ENCODE peak calls at places on chromosomes 4 and X, in nine cellular contexts. One of them, this sample, is unnamed.

GRCh38 chr4:55445921-55446577 is 50.3 kb downstream of the TMEM165 start:
- DNase-seq in SHP77: no peak
- DNase-seq in K562: no peak
- DNase-seq in lower leg skin: no peak
- DNase-seq in adipocyte: no peak
- DNase-seq in right cardiac atrium: no peak
- DNase-seq in T-helper 9 cell: no peak
- DNase-seq in stimulated activated CD8-positive, alpha-beta memory T cell treated with anti-CD3 and anti-CD28 coated beads, Interleukin-4, amount 100 ng/mL, for 48 hours: no peak
- DNase-seq in GM12891: no peak
- DNase-seq in this sample: peak

GRCh38 chr4:162352580-162353107 is 188.8 kb upstream of the FSTL5 start:
- DNase-seq in SHP77: no peak
- DNase-seq in K562: no peak
- DNase-seq in lower leg skin: no peak
- DNase-seq in adipocyte: no peak
- DNase-seq in right cardiac atrium: no peak
- DNase-seq in T-helper 9 cell: no peak
- DNase-seq in stimulated activated CD8-positive, alpha-beta memory T cell treated with anti-CD3 and anti-CD28 coated beads, Interleukin-4, amount 100 ng/mL, for 48 hours: no peak
- DNase-seq in GM12891: no peak
- DNase-seq in this sample: no peak

GRCh38 chrX:75155830-75156525 is at the start of gene ABCB7:
- DNase-seq in SHP77: peak
- DNase-seq in K562: peak
- DNase-seq in lower leg skin: peak
- DNase-seq in adipocyte: peak
- DNase-seq in right cardiac atrium: peak
- DNase-seq in T-helper 9 cell: peak
- DNase-seq in stimulated activated CD8-positive, alpha-beta memory T cell treated with anti-CD3 and anti-CD28 coated beads, Interleukin-4, amount 100 ng/mL, for 48 hours: peak
- DNase-seq in GM12891: peak
- DNase-seq in this sample: peak

GRCh38 chr4:113822555-113823290 is 61.2 kb upstream of the CAMK2D start:
- DNase-seq in SHP77: no peak
- DNase-seq in K562: no peak
- DNase-seq in lower leg skin: no peak
- DNase-seq in adipocyte: no peak
- DNase-seq in right cardiac atrium: no peak
- DNase-seq in T-helper 9 cell: no peak
- DNase-seq in stimulated activated CD8-positive, alpha-beta memory T cell treated with anti-CD3 and anti-CD28 coated beads, Interleukin-4, amount 100 ng/mL, for 48 hours: no peak
- DNase-seq in GM12891: no peak
- DNase-seq in this sample: no peak

GRCh38 chr4:40586034-40586433 is 43.6 kb downstream of the RBM47 start:
- DNase-seq in SHP77: no peak
- DNase-seq in K562: no peak
- DNase-seq in lower leg skin: no peak
- DNase-seq in adipocyte: no peak
- DNase-seq in right cardiac atrium: no peak
- DNase-seq in T-helper 9 cell: no peak
- DNase-seq in stimulated activated CD8-positive, alpha-beta memory T cell treated with anti-CD3 and anti-CD28 coated beads, Interleukin-4, amount 100 ng/mL, for 48 hours: no peak
- DNase-seq in GM12891: no peak
- DNase-seq in this sample: no peak

GRCh38 chr4:159390648-159391047 is 287.8 kb downstream of the RAPGEF2 start:
- DNase-seq in SHP77: no peak
- DNase-seq in K562: no peak
- DNase-seq in lower leg skin: no peak
- DNase-seq in adipocyte: peak
- DNase-seq in right cardiac atrium: no peak
- DNase-seq in T-helper 9 cell: no peak
- DNase-seq in stimulated activated CD8-positive, alpha-beta memory T cell treated with anti-CD3 and anti-CD28 coated beads, Interleukin-4, amount 100 ng/mL, for 48 hours: no peak
- DNase-seq in GM12891: no peak
- DNase-seq in this sample: peak

GRCh38 chrX:4661771-4662170 is 948.3 kb upstream of the PRKX start:
- DNase-seq in SHP77: no peak
- DNase-seq in K562: no peak
- DNase-seq in lower leg skin: no peak
- DNase-seq in adipocyte: no peak
- DNase-seq in right cardiac atrium: no peak
- DNase-seq in T-helper 9 cell: no peak
- DNase-seq in stimulated activated CD8-positive, alpha-beta memory T cell treated with anti-CD3 and anti-CD28 coated beads, Interleukin-4, amount 100 ng/mL, for 48 hours: no peak
- DNase-seq in GM12891: no peak
- DNase-seq in this sample: no peak

GRCh38 chrX:105190252-105190853 is 30.1 kb downstream of the TEX13A start:
- DNase-seq in SHP77: no peak
- DNase-seq in K562: peak
- DNase-seq in lower leg skin: no peak
- DNase-seq in adipocyte: peak
- DNase-seq in right cardiac atrium: no peak
- DNase-seq in T-helper 9 cell: no peak
- DNase-seq in stimulated activated CD8-positive, alpha-beta memory T cell treated with anti-CD3 and anti-CD28 coated beads, Interleukin-4, amount 100 ng/mL, for 48 hours: peak
- DNase-seq in GM12891: no peak
- DNase-seq in this sample: peak

GRCh38 chr4:185711764-185712163 is 100.2 kb downstream of the SORBS2 start:
- DNase-seq in SHP77: no peak
- DNase-seq in K562: no peak
- DNase-seq in lower leg skin: no peak
- DNase-seq in adipocyte: peak
- DNase-seq in right cardiac atrium: no peak
- DNase-seq in T-helper 9 cell: no peak
- DNase-seq in stimulated activated CD8-positive, alpha-beta memory T cell treated with anti-CD3 and anti-CD28 coated beads, Interleukin-4, amount 100 ng/mL, for 48 hours: no peak
- DNase-seq in GM12891: no peak
- DNase-seq in this sample: peak

GRCh38 chr4:159129822-159130550 is 27.1 kb downstream of the RAPGEF2 start:
- DNase-seq in SHP77: no peak
- DNase-seq in K562: no peak
- DNase-seq in lower leg skin: no peak
- DNase-seq in adipocyte: no peak
- DNase-seq in right cardiac atrium: no peak
- DNase-seq in T-helper 9 cell: no peak
- DNase-seq in stimulated activated CD8-positive, alpha-beta memory T cell treated with anti-CD3 and anti-CD28 coated beads, Interleukin-4, amount 100 ng/mL, for 48 hours: no peak
- DNase-seq in GM12891: no peak
- DNase-seq in this sample: no peak

GRCh38 chr4:186342582-186342981 is 76.6 kb downstream of the F11 start:
- DNase-seq in SHP77: no peak
- DNase-seq in K562: no peak
- DNase-seq in lower leg skin: no peak
- DNase-seq in adipocyte: no peak
- DNase-seq in right cardiac atrium: no peak
- DNase-seq in T-helper 9 cell: no peak
- DNase-seq in stimulated activated CD8-positive, alpha-beta memory T cell treated with anti-CD3 and anti-CD28 coated beads, Interleukin-4, amount 100 ng/mL, for 48 hours: no peak
- DNase-seq in GM12891: no peak
- DNase-seq in this sample: no peak

GRCh38 chr4:37722000-37722638 is 35.9 kb upstream of the RELL1 start:
- DNase-seq in SHP77: no peak
- DNase-seq in K562: no peak
- DNase-seq in lower leg skin: no peak
- DNase-seq in adipocyte: no peak
- DNase-seq in right cardiac atrium: no peak
- DNase-seq in T-helper 9 cell: no peak
- DNase-seq in stimulated activated CD8-positive, alpha-beta memory T cell treated with anti-CD3 and anti-CD28 coated beads, Interleukin-4, amount 100 ng/mL, for 48 hours: no peak
- DNase-seq in GM12891: no peak
- DNase-seq in this sample: no peak

GRCh38 chr4:123832173-123833026 is 435.8 kb downstream of the SPRY1 start:
- DNase-seq in SHP77: no peak
- DNase-seq in K562: no peak
- DNase-seq in lower leg skin: peak
- DNase-seq in adipocyte: peak
- DNase-seq in right cardiac atrium: peak
- DNase-seq in T-helper 9 cell: no peak
- DNase-seq in stimulated activated CD8-positive, alpha-beta memory T cell treated with anti-CD3 and anti-CD28 coated beads, Interleukin-4, amount 100 ng/mL, for 48 hours: no peak
- DNase-seq in GM12891: no peak
- DNase-seq in this sample: peak

GRCh38 chr4:2298548-2298991 is 36.7 kb upstream of the MXD4 start:
- DNase-seq in SHP77: no peak
- DNase-seq in K562: no peak
- DNase-seq in lower leg skin: peak
- DNase-seq in adipocyte: no peak
- DNase-seq in right cardiac atrium: no peak
- DNase-seq in T-helper 9 cell: no peak
- DNase-seq in stimulated activated CD8-positive, alpha-beta memory T cell treated with anti-CD3 and anti-CD28 coated beads, Interleukin-4, amount 100 ng/mL, for 48 hours: peak
- DNase-seq in GM12891: no peak
- DNase-seq in this sample: no peak

GRCh38 chr4:21949073-21949457 is 493 bp upstream of the KCNIP4 start:
- DNase-seq in SHP77: no peak
- DNase-seq in K562: no peak
- DNase-seq in lower leg skin: no peak
- DNase-seq in adipocyte: peak
- DNase-seq in right cardiac atrium: no peak
- DNase-seq in T-helper 9 cell: no peak
- DNase-seq in stimulated activated CD8-positive, alpha-beta memory T cell treated with anti-CD3 and anti-CD28 coated beads, Interleukin-4, amount 100 ng/mL, for 48 hours: no peak
- DNase-seq in GM12891: no peak
- DNase-seq in this sample: peak

GRCh38 chr4:135240796-135241195 is 1039.2 kb upstream of the PABPC4L start:
- DNase-seq in SHP77: no peak
- DNase-seq in K562: no peak
- DNase-seq in lower leg skin: no peak
- DNase-seq in adipocyte: peak
- DNase-seq in right cardiac atrium: no peak
- DNase-seq in T-helper 9 cell: no peak
- DNase-seq in stimulated activated CD8-positive, alpha-beta memory T cell treated with anti-CD3 and anti-CD28 coated beads, Interleukin-4, amount 100 ng/mL, for 48 hours: no peak
- DNase-seq in GM12891: no peak
- DNase-seq in this sample: peak

GRCh38 chr4:24589448-24589847 is 5.1 kb upstream of the DHX15 start:
- DNase-seq in SHP77: no peak
- DNase-seq in K562: no peak
- DNase-seq in lower leg skin: no peak
- DNase-seq in adipocyte: no peak
- DNase-seq in right cardiac atrium: no peak
- DNase-seq in T-helper 9 cell: no peak
- DNase-seq in stimulated activated CD8-positive, alpha-beta memory T cell treated with anti-CD3 and anti-CD28 coated beads, Interleukin-4, amount 100 ng/mL, for 48 hours: no peak
- DNase-seq in GM12891: no peak
- DNase-seq in this sample: no peak

GRCh38 chr4:133668061-133668851 is 519.2 kb downstream of the PCDH10 start:
- DNase-seq in SHP77: peak
- DNase-seq in K562: no peak
- DNase-seq in lower leg skin: no peak
- DNase-seq in adipocyte: no peak
- DNase-seq in right cardiac atrium: no peak
- DNase-seq in T-helper 9 cell: no peak
- DNase-seq in stimulated activated CD8-positive, alpha-beta memory T cell treated with anti-CD3 and anti-CD28 coated beads, Interleukin-4, amount 100 ng/mL, for 48 hours: no peak
- DNase-seq in GM12891: no peak
- DNase-seq in this sample: no peak

GRCh38 chr4:158496030-158496741 is 25.5 kb upstream of the RXFP1 start:
- DNase-seq in SHP77: peak
- DNase-seq in K562: peak
- DNase-seq in lower leg skin: no peak
- DNase-seq in adipocyte: peak
- DNase-seq in right cardiac atrium: peak
- DNase-seq in T-helper 9 cell: no peak
- DNase-seq in stimulated activated CD8-positive, alpha-beta memory T cell treated with anti-CD3 and anti-CD28 coated beads, Interleukin-4, amount 100 ng/mL, for 48 hours: peak
- DNase-seq in GM12891: no peak
- DNase-seq in this sample: peak

GRCh38 chr4:155822572-155822971 is 43.5 kb downstream of the ASIC5 start:
- DNase-seq in SHP77: no peak
- DNase-seq in K562: no peak
- DNase-seq in lower leg skin: no peak
- DNase-seq in adipocyte: peak
- DNase-seq in right cardiac atrium: no peak
- DNase-seq in T-helper 9 cell: no peak
- DNase-seq in stimulated activated CD8-positive, alpha-beta memory T cell treated with anti-CD3 and anti-CD28 coated beads, Interleukin-4, amount 100 ng/mL, for 48 hours: no peak
- DNase-seq in GM12891: no peak
- DNase-seq in this sample: no peak

GRCh38 chrX:110992611-110993010 is 103.4 kb upstream of the PAK3 start:
- DNase-seq in SHP77: no peak
- DNase-seq in K562: peak
- DNase-seq in lower leg skin: no peak
- DNase-seq in adipocyte: peak
- DNase-seq in right cardiac atrium: no peak
- DNase-seq in T-helper 9 cell: peak
- DNase-seq in stimulated activated CD8-positive, alpha-beta memory T cell treated with anti-CD3 and anti-CD28 coated beads, Interleukin-4, amount 100 ng/mL, for 48 hours: peak
- DNase-seq in GM12891: no peak
- DNase-seq in this sample: peak